ENCODE peak calls at places on chromosomes 16 and 17, in ten cellular contexts. E, L, W, A, N, I, Y, Z, K and J are unnamed samples.

GRCh38 chr17:30586818-30587595 is 109.8 kb downstream of the GOSR1 start:
- DNase-seq in E (no peak), L (peak), W (no peak), A (no peak), N (no peak), I (peak), Y (no peak), Z (no peak), K (no peak), J (no peak)

GRCh38 chr17:2783310-2784030 is 12.8 kb upstream of the RAP1GAP2 start:
- DNase-seq in E (no peak), L (no peak), W (no peak), A (no peak), N (no peak), I (no peak), Y (no peak), Z (no peak), K (no peak), J (no peak)

GRCh38 chr17:16478693-16479092 is 13.3 kb downstream of the LRRC75A start:
- DNase-seq in E (no peak), L (peak), W (peak), A (no peak), N (no peak), I (peak), Y (no peak), Z (no peak), K (no peak), J (peak)

GRCh38 chr16:72715267-72715666 is 332.7 kb downstream of the ZFHX3 start:
- DNase-seq in E (no peak), L (no peak), W (no peak), A (no peak), N (no peak), I (peak), Y (no peak), Z (no peak), K (no peak), J (no peak)

GRCh38 chr16:67277294-67277998 is 1.9 kb upstream of the PLEKHG4 start:
- DNase-seq in E (peak), L (peak), W (peak), A (no peak), N (no peak), I (peak), Y (no peak), Z (peak), K (no peak), J (peak)

GRCh38 chr17:9054611-9055010 is 33.3 kb downstream of the NTN1 start:
- DNase-seq in E (no peak), L (no peak), W (no peak), A (peak), N (no peak), I (no peak), Y (no peak), Z (no peak), K (no peak), J (no peak)

GRCh38 chr17:29593546-29594440 is 861 bp downstream of the ANKRD13B start:
- DNase-seq in E (peak), L (no peak), W (peak), A (peak), N (peak), I (no peak), Y (peak), Z (no peak), K (no peak), J (no peak)

GRCh38 chr17:55264273-55264639 is 504 bp upstream of the HLF start:
- DNase-seq in E (no peak), L (no peak), W (no peak), A (peak), N (peak), I (no peak), Y (no peak), Z (no peak), K (no peak), J (no peak)

GRCh38 chr16:85607331-85607765 is 5.8 kb upstream of the GSE1 start:
- DNase-seq in E (peak), L (no peak), W (no peak), A (peak), N (no peak), I (no peak), Y (no peak), Z (no peak), K (no peak), J (no peak)

GRCh38 chr17:1629647-1630310 is 1.1 kb upstream of the SLC43A2 start:
- DNase-seq in E (peak), L (no peak), W (no peak), A (peak), N (peak), I (peak), Y (peak), Z (no peak), K (peak), J (no peak)

GRCh38 chr17:51035436-51035835 is 85.2 kb downstream of the SPAG9 start:
- DNase-seq in E (peak), L (peak), W (no peak), A (no peak), N (no peak), I (peak), Y (no peak), Z (no peak), K (no peak), J (peak)

GRCh38 chr17:74059471-74059870 is 144.0 kb upstream of the RPL38 start:
- DNase-seq in E (no peak), L (no peak), W (no peak), A (no peak), N (no peak), I (no peak), Y (no peak), Z (no peak), K (no peak), J (no peak)

GRCh38 chr16:82133798-82134197 is 36.2 kb downstream of the MPHOSPH6 start:
- DNase-seq in E (no peak), L (no peak), W (no peak), A (no peak), N (no peak), I (no peak), Y (no peak), Z (no peak), K (no peak), J (no peak)

GRCh38 chr16:2824626-2825025 is 5.5 kb upstream of the ZG16B start:
- DNase-seq in E (no peak), L (no peak), W (no peak), A (peak), N (peak), I (no peak), Y (no peak), Z (no peak), K (no peak), J (no peak)

GRCh38 chr16:75377971-75378386 is 55.3 kb downstream of the CFDP1 start:
- DNase-seq in E (peak), L (peak), W (peak), A (no peak), N (no peak), I (peak), Y (no peak), Z (no peak), K (no peak), J (peak)

GRCh38 chr17:19755821-19756510 is 7.9 kb upstream of the ALDH3A1 start:
- DNase-seq in E (no peak), L (no peak), W (no peak), A (peak), N (peak), I (no peak), Y (no peak), Z (no peak), K (no peak), J (no peak)

GRCh38 chr16:19005561-19006445 is 22.1 kb downstream of the TMC7 start:
- DNase-seq in E (no peak), L (no peak), W (peak), A (peak), N (peak), I (peak), Y (peak), Z (no peak), K (no peak), J (no peak)

GRCh38 chr16:30541502-30542329 is 7.1 kb upstream of the ZNF747 start:
- DNase-seq in E (no peak), L (no peak), W (no peak), A (no peak), N (no peak), I (peak), Y (no peak), Z (no peak), K (no peak), J (peak)
- H3K4me3 ChIP-seq in E (no peak), L (no peak), W (no peak), A (no peak), N (no peak), I (no peak), Y (no peak), Z (no peak), K (no peak), J (no peak)

GRCh38 chr17:78836420-78837021 is 4.1 kb downstream of the USP36 start:
- DNase-seq in E (no peak), L (no peak), W (no peak), A (no peak), N (peak), I (no peak), Y (no peak), Z (no peak), K (no peak), J (no peak)

GRCh38 chr17:78840530-78840779 is 159 bp downstream of the USP36 start:
- DNase-seq in E (no peak), L (no peak), W (no peak), A (no peak), N (no peak), I (no peak), Y (no peak), Z (no peak), K (no peak), J (no peak)

GRCh38 chr17:78839173-78839761 is 1.3 kb downstream of the USP36 start:
- DNase-seq in E (no peak), L (no peak), W (no peak), A (no peak), N (no peak), I (no peak), Y (no peak), Z (no peak), K (no peak), J (no peak)

GRCh38 chr17:78839762-78840529 is 668 bp downstream of the USP36 start:
- DNase-seq in E (peak), L (no peak), W (no peak), A (peak), N (no peak), I (peak), Y (no peak), Z (no peak), K (peak), J (no peak)

GRCh38 chr17:78838574-78839005 is 2.0 kb downstream of the USP36 start:
- DNase-seq in E (no peak), L (no peak), W (no peak), A (no peak), N (peak), I (no peak), Y (no peak), Z (peak), K (no peak), J (no peak)
- H3K4me3 ChIP-seq in E (peak), L (no peak), W (no peak), A (no peak), N (no peak), I (peak), Y (no peak), Z (peak), K (peak), J (no peak)

GRCh38 chr16:70737377-70738082 is 51.7 kb upstream of the MTSS2 start:
- DNase-seq in E (peak), L (peak), W (peak), A (peak), N (peak), I (peak), Y (peak), Z (peak), K (peak), J (peak)

GRCh38 chr16:70736454-70737376 is 50.9 kb upstream of the MTSS2 start:
- DNase-seq in E (no peak), L (no peak), W (no peak), A (peak), N (no peak), I (no peak), Y (no peak), Z (no peak), K (no peak), J (no peak)

GRCh38 chr16:70740174-70740918 is 54.5 kb upstream of the MTSS2 start:
- DNase-seq in E (no peak), L (no peak), W (no peak), A (no peak), N (no peak), I (no peak), Y (no peak), Z (no peak), K (no peak), J (no peak)

GRCh38 chr16:70739389-70739788 is 53.5 kb upstream of the MTSS2 start:
- DNase-seq in E (no peak), L (no peak), W (no peak), A (no peak), N (no peak), I (no peak), Y (no peak), Z (no peak), K (no peak), J (no peak)

GRCh38 chr16:70738083-70738977 is 52.5 kb upstream of the MTSS2 start:
- DNase-seq in E (peak), L (no peak), W (peak), A (peak), N (no peak), I (peak), Y (peak), Z (no peak), K (no peak), J (no peak)
- H3K4me3 ChIP-seq in E (no peak), L (no peak), W (no peak), A (no peak), N (no peak), I (no peak), Y (no peak), Z (no peak), K (no peak), J (no peak)

GRCh38 chr17:15409721-15410247 is 57.6 kb downstream of the CDRT4 start:
- DNase-seq in E (no peak), L (peak), W (peak), A (no peak), N (no peak), I (peak), Y (peak), Z (no peak), K (no peak), J (peak)
- H3K4me3 ChIP-seq in E (no peak), L (peak), W (no peak), A (no peak), N (no peak), I (peak), Y (peak), Z (peak), K (no peak), J (no peak)